ENCODE peak calls at places on chromosomes 16 and 17, in four cellular contexts. One of them, this sample, is unnamed.

GRCh38 chr17:42421479-42422332 is 1.4 kb downstream of the CAVIN1 start:
- DNase-seq in skeletal muscle cell: no peak
- DNase-seq in CD8-positive, alpha-beta memory T cell: no peak
- DNase-seq in esophagus squamous epithelium: no peak
- DNase-seq in this sample: no peak

GRCh38 chr17:49861150-49861884 is 13.4 kb upstream of the TAC4 start:
- DNase-seq in skeletal muscle cell: no peak
- DNase-seq in esophagus squamous epithelium: no peak
- DNase-seq in CD8-positive, alpha-beta memory T cell: peak
- DNase-seq in this sample: no peak

GRCh38 chr17:78387982-78388941 is 9.8 kb downstream of the PGS1 start:
- DNase-seq in esophagus squamous epithelium: no peak
- DNase-seq in skeletal muscle cell: no peak
- DNase-seq in CD8-positive, alpha-beta memory T cell: no peak
- DNase-seq in this sample: no peak

GRCh38 chr17:69533481-69534234 is 119.2 kb downstream of the MAP2K6 start:
- DNase-seq in esophagus squamous epithelium: no peak
- DNase-seq in CD8-positive, alpha-beta memory T cell: no peak
- DNase-seq in skeletal muscle cell: no peak
- DNase-seq in this sample: no peak

GRCh38 chr16:85475233-85475632 is 137.9 kb upstream of the GSE1 start:
- DNase-seq in esophagus squamous epithelium: no peak
- DNase-seq in CD8-positive, alpha-beta memory T cell: no peak
- DNase-seq in skeletal muscle cell: no peak
- DNase-seq in this sample: no peak

GRCh38 chr16:75059411-75059810 is 57.2 kb downstream of the LDHD start:
- DNase-seq in CD8-positive, alpha-beta memory T cell: no peak
- DNase-seq in skeletal muscle cell: no peak
- DNase-seq in esophagus squamous epithelium: no peak
- DNase-seq in this sample: no peak

GRCh38 chr16:80996688-80997138 is 10.0 kb downstream of the CMC2 start:
- DNase-seq in skeletal muscle cell: no peak
- DNase-seq in esophagus squamous epithelium: no peak
- DNase-seq in CD8-positive, alpha-beta memory T cell: no peak
- DNase-seq in this sample: no peak

GRCh38 chr17:31401456-31402254 is 10.2 kb downstream of the RAB11FIP4 start:
- DNase-seq in CD8-positive, alpha-beta memory T cell: no peak
- DNase-seq in esophagus squamous epithelium: no peak
- DNase-seq in skeletal muscle cell: no peak
- DNase-seq in this sample: no peak

GRCh38 chr17:21272881-21273839 is 11.4 kb upstream of the MAP2K3 start:
- DNase-seq in skeletal muscle cell: no peak
- DNase-seq in CD8-positive, alpha-beta memory T cell: no peak
- DNase-seq in esophagus squamous epithelium: no peak
- DNase-seq in this sample: no peak

GRCh38 chr16:12339686-12340085 is 363.2 kb downstream of the SNX29 start:
- DNase-seq in esophagus squamous epithelium: no peak
- DNase-seq in skeletal muscle cell: no peak
- DNase-seq in CD8-positive, alpha-beta memory T cell: no peak
- DNase-seq in this sample: peak

GRCh38 chr17:58249270-58250133 is 11.1 kb downstream of the LPO start:
- DNase-seq in esophagus squamous epithelium: no peak
- DNase-seq in skeletal muscle cell: no peak
- DNase-seq in CD8-positive, alpha-beta memory T cell: peak
- DNase-seq in this sample: peak

GRCh38 chr17:76241205-76241539 is 879 bp upstream of the RNF157 start:
- DNase-seq in esophagus squamous epithelium: no peak
- DNase-seq in skeletal muscle cell: no peak
- DNase-seq in CD8-positive, alpha-beta memory T cell: no peak
- DNase-seq in this sample: no peak

GRCh38 chr16:11263737-11264136 is 5.4 kb downstream of the TNP2 start:
- DNase-seq in skeletal muscle cell: no peak
- DNase-seq in CD8-positive, alpha-beta memory T cell: peak
- DNase-seq in esophagus squamous epithelium: no peak
- DNase-seq in this sample: no peak

GRCh38 chr17:77127735-77128361 is 12.9 kb upstream of the SEC14L1 start:
- DNase-seq in esophagus squamous epithelium: no peak
- DNase-seq in skeletal muscle cell: peak
- DNase-seq in CD8-positive, alpha-beta memory T cell: peak
- DNase-seq in this sample: no peak

GRCh38 chr17:72592242-72592966 is 471.6 kb downstream of the SOX9 start:
- DNase-seq in skeletal muscle cell: no peak
- DNase-seq in esophagus squamous epithelium: no peak
- DNase-seq in CD8-positive, alpha-beta memory T cell: no peak
- DNase-seq in this sample: peak

GRCh38 chr17:50919321-50920040 is 53.3 kb upstream of the TOB1 start:
- DNase-seq in esophagus squamous epithelium: peak
- DNase-seq in CD8-positive, alpha-beta memory T cell: peak
- DNase-seq in skeletal muscle cell: peak
- DNase-seq in this sample: peak

GRCh38 chr16:66378739-66379570 is 12.5 kb downstream of the CDH5 start:
- DNase-seq in esophagus squamous epithelium: no peak
- DNase-seq in CD8-positive, alpha-beta memory T cell: no peak
- DNase-seq in skeletal muscle cell: no peak
- DNase-seq in this sample: no peak

GRCh38 chr16:84768061-84768797 is 51.6 kb upstream of the CRISPLD2 start:
- DNase-seq in esophagus squamous epithelium: no peak
- DNase-seq in CD8-positive, alpha-beta memory T cell: no peak
- DNase-seq in skeletal muscle cell: no peak
- DNase-seq in this sample: no peak

GRCh38 chr17:62892870-62893338 is 73.1 kb upstream of the TANC2 start:
- DNase-seq in esophagus squamous epithelium: no peak
- DNase-seq in CD8-positive, alpha-beta memory T cell: peak
- DNase-seq in skeletal muscle cell: peak
- DNase-seq in this sample: peak

DNA sequence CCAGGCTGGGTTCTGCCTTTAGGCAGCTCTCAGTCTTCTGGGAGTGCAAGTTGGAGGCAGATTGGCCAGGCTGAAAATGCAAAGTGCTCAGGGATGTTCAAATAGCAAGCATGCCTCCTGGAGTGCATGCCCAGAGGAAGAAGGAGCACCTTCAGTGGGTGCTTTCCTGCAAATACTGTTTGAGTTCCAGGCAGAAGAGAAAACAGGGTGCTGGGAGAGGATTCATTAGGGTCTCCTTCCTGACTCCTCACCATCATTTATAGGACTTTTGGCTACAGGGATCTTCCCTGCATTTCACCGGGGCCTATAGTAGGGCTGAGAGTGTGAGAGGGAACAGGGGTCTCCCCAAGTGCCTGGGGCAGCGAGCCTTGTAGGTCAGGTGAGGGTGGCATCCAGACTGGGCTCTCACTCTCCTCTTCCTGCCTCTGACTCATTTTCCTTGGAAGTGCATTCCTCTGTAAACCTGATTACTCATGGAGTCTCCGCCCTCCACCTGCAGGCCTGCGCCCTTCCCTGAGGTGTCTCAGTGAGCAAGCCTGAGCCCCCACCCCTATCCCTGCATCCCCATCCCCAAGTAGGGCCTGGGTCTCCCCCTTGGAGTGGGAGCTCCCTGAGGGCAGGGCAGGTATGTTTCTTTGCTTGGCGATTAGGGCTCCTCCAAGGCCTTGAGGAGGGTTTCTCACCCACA is 17.1 kb upstream of the TNS4 start:
- DNase-seq in CD8-positive, alpha-beta memory T cell: no peak
- DNase-seq in esophagus squamous epithelium: no peak
- DNase-seq in skeletal muscle cell: no peak
- DNase-seq in this sample: no peak
- H3K4me3 ChIP-seq in CD8-positive, alpha-beta memory T cell: peak
- H3K4me3 ChIP-seq in esophagus squamous epithelium: no peak
- H3K4me3 ChIP-seq in skeletal muscle cell: no peak
- H3K4me3 ChIP-seq in this sample: no peak

GRCh38 chr16:86512860-86513470 is 2.6 kb downstream of the FOXF1 start:
- DNase-seq in skeletal muscle cell: no peak
- DNase-seq in CD8-positive, alpha-beta memory T cell: no peak
- DNase-seq in esophagus squamous epithelium: no peak
- DNase-seq in this sample: no peak
- H3K4me3 ChIP-seq in skeletal muscle cell: peak
- H3K4me3 ChIP-seq in CD8-positive, alpha-beta memory T cell: no peak
- H3K4me3 ChIP-seq in esophagus squamous epithelium: peak
- H3K4me3 ChIP-seq in this sample: peak

DNA sequence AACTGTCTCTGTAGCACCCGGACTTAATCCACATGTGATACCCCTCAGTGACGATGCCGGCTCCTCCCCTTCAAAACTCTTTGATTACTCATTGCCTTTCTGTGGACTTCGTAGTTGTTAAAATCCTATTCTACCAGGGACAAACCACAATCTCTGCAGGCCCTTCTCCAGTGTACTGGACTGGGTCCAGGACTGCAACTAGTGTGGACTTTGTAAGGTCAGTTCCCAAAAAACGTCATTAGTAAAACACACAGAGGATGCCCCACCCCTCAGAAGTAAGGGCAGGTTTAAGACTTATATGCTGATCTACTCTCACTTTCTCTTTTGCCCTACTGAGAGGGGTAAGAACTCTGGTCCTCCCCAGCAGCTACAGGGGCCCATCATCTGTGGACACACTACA is 10.5 kb upstream of the NUDT7 start:
- DNase-seq in CD8-positive, alpha-beta memory T cell: no peak
- DNase-seq in esophagus squamous epithelium: no peak
- DNase-seq in skeletal muscle cell: peak
- DNase-seq in this sample: no peak
- H3K4me3 ChIP-seq in CD8-positive, alpha-beta memory T cell: no peak
- H3K4me3 ChIP-seq in esophagus squamous epithelium: no peak
- H3K4me3 ChIP-seq in skeletal muscle cell: no peak
- H3K4me3 ChIP-seq in this sample: no peak

GRCh38 chr17:36938566-36939058 is 1.3 kb downstream of the LHX1 start:
- DNase-seq in CD8-positive, alpha-beta memory T cell: no peak
- DNase-seq in skeletal muscle cell: no peak
- DNase-seq in esophagus squamous epithelium: no peak
- DNase-seq in this sample: no peak
- H3K4me3 ChIP-seq in CD8-positive, alpha-beta memory T cell: no peak
- H3K4me3 ChIP-seq in skeletal muscle cell: no peak
- H3K4me3 ChIP-seq in esophagus squamous epithelium: no peak
- H3K4me3 ChIP-seq in this sample: no peak

DNA sequence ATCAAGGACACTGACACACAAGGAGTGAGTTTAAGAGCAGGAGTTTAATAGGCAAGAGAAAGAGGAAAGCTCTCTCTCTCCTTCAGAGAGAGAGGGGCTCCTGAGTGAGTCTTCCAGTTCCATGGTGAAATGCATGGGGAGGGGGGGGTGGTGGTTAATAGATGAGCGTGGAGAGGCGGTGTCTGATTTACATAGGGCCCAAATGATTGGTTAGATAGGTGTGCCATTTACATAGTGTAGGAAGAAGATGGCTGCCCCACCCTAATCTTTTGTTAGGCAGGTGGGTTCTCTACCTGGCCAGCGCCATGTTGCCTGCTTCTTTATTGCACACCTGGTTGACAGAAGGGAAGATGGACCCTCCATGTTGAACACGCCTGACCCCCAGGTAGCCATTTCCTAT is 250.0 kb upstream of the CACNG5 start:
- DNase-seq in CD8-positive, alpha-beta memory T cell: no peak
- DNase-seq in esophagus squamous epithelium: no peak
- DNase-seq in skeletal muscle cell: no peak
- DNase-seq in this sample: no peak
- H3K4me3 ChIP-seq in CD8-positive, alpha-beta memory T cell: no peak
- H3K4me3 ChIP-seq in esophagus squamous epithelium: no peak
- H3K4me3 ChIP-seq in skeletal muscle cell: no peak
- H3K4me3 ChIP-seq in this sample: no peak

GRCh38 chr17:59329558-59330313 is 1.7 kb upstream of the YPEL2 start:
- DNase-seq in esophagus squamous epithelium: no peak
- DNase-seq in CD8-positive, alpha-beta memory T cell: peak
- DNase-seq in skeletal muscle cell: peak
- DNase-seq in this sample: peak
- H3K4me3 ChIP-seq in esophagus squamous epithelium: peak
- H3K4me3 ChIP-seq in CD8-positive, alpha-beta memory T cell: no peak
- H3K4me3 ChIP-seq in skeletal muscle cell: no peak
- H3K4me3 ChIP-seq in this sample: no peak